ENCODE peak calls at places on chromosomes 6 and 20, in five cellular contexts. One of them, this sample, is unnamed.

GRCh38 chr20:18103497-18103896 is 34.2 kb upstream of the KAT14 start:
- DNase-seq in GM12878: no peak
- DNase-seq in HEK293T: no peak
- DNase-seq in HepG2: peak
- DNase-seq in K562: no peak
- DNase-seq in this sample: no peak

GRCh38 chr6:44388135-44388487 is 605 bp downstream of the CDC5L start:
- DNase-seq in HepG2: no peak
- DNase-seq in K562: no peak
- DNase-seq in GM12878: peak
- DNase-seq in HEK293T: no peak
- DNase-seq in this sample: peak

GRCh38 chr6:41917528-41917927 is 3.4 kb downstream of the MED20 start:
- DNase-seq in GM12878: no peak
- DNase-seq in HEK293T: no peak
- DNase-seq in HepG2: no peak
- DNase-seq in K562: peak
- DNase-seq in this sample: no peak

GRCh38 chr6:42336431-42336830 is 115.3 kb downstream of the TRERF1 start:
- DNase-seq in K562: no peak
- DNase-seq in HepG2: no peak
- DNase-seq in GM12878: no peak
- DNase-seq in HEK293T: no peak
- DNase-seq in this sample: no peak

GRCh38 chr20:57013741-57014140 is 252.7 kb downstream of the BMP7 start:
- DNase-seq in HEK293T: peak
- DNase-seq in HepG2: no peak
- DNase-seq in GM12878: no peak
- DNase-seq in K562: peak
- DNase-seq in this sample: no peak

GRCh38 chr6:7050911-7051779 is 56.6 kb upstream of the RREB1 start:
- DNase-seq in K562: no peak
- DNase-seq in HepG2: no peak
- DNase-seq in GM12878: no peak
- DNase-seq in HEK293T: no peak
- DNase-seq in this sample: no peak

GRCh38 chr6:111593516-111593824 is 12.2 kb downstream of the TRAF3IP2 start:
- DNase-seq in K562: no peak
- DNase-seq in GM12878: no peak
- DNase-seq in HEK293T: no peak
- DNase-seq in HepG2: no peak
- DNase-seq in this sample: no peak

GRCh38 chr6:5110246-5110645 is 25.1 kb downstream of the PPP1R3G start:
- DNase-seq in K562: no peak
- DNase-seq in GM12878: no peak
- DNase-seq in HepG2: no peak
- DNase-seq in HEK293T: no peak
- DNase-seq in this sample: no peak

GRCh38 chr20:2398453-2398852 is 17.8 kb downstream of the TGM6 start:
- DNase-seq in K562: no peak
- DNase-seq in GM12878: no peak
- DNase-seq in HepG2: no peak
- DNase-seq in HEK293T: no peak
- DNase-seq in this sample: no peak

GRCh38 chr6:7721654-7722053 is 4.2 kb upstream of the BMP6 start:
- DNase-seq in HepG2: peak
- DNase-seq in HEK293T: no peak
- DNase-seq in GM12878: no peak
- DNase-seq in K562: no peak
- DNase-seq in this sample: peak

GRCh38 chr20:18815194-18815942 is 1.8 kb downstream of the SCP2D1 start:
- DNase-seq in HEK293T: no peak
- DNase-seq in GM12878: no peak
- DNase-seq in HepG2: no peak
- DNase-seq in K562: no peak
- DNase-seq in this sample: no peak

GRCh38 chr6:159997498-159998101 is 28.7 kb downstream of the IGF2R start:
- DNase-seq in HepG2: peak
- DNase-seq in HEK293T: no peak
- DNase-seq in GM12878: no peak
- DNase-seq in K562: no peak
- DNase-seq in this sample: no peak

GRCh38 chr6:111588366-111588765 is 17.3 kb downstream of the TRAF3IP2 start:
- DNase-seq in HepG2: no peak
- DNase-seq in K562: no peak
- DNase-seq in HEK293T: no peak
- DNase-seq in GM12878: no peak
- DNase-seq in this sample: no peak

GRCh38 chr6:70353343-70353913 is 50.5 kb upstream of the COL9A1 start:
- DNase-seq in GM12878: no peak
- DNase-seq in HepG2: no peak
- DNase-seq in K562: no peak
- DNase-seq in HEK293T: no peak
- DNase-seq in this sample: no peak

GRCh38 chr6:163263196-163263595 is 151.3 kb upstream of the QKI start:
- DNase-seq in K562: no peak
- DNase-seq in HEK293T: no peak
- DNase-seq in HepG2: no peak
- DNase-seq in GM12878: no peak
- DNase-seq in this sample: no peak

GRCh38 chr6:110996661-110997060 is 14.8 kb downstream of the RPF2 start:
- DNase-seq in GM12878: no peak
- DNase-seq in HepG2: no peak
- DNase-seq in K562: no peak
- DNase-seq in HEK293T: no peak
- DNase-seq in this sample: no peak

GRCh38 chr20:44115762-44116644 is 71.0 kb downstream of the JPH2 start:
- DNase-seq in K562: no peak
- DNase-seq in HEK293T: no peak
- DNase-seq in HepG2: no peak
- DNase-seq in GM12878: no peak
- DNase-seq in this sample: peak

GRCh38 chr6:21999012-21999528 is 297.8 kb downstream of the PRL start:
- DNase-seq in HEK293T: no peak
- DNase-seq in GM12878: no peak
- DNase-seq in HepG2: no peak
- DNase-seq in K562: no peak
- DNase-seq in this sample: peak

GRCh38 chr6:107066697-107067659 is 39.0 kb downstream of the MTRES1 start:
- DNase-seq in GM12878: no peak
- DNase-seq in HepG2: no peak
- DNase-seq in HEK293T: no peak
- DNase-seq in K562: no peak
- DNase-seq in this sample: no peak

GRCh38 chr20:54499111-54499510 is 23.7 kb downstream of the DOK5 start:
- DNase-seq in HepG2: no peak
- DNase-seq in K562: no peak
- DNase-seq in HEK293T: no peak
- DNase-seq in GM12878: no peak
- DNase-seq in this sample: no peak

GRCh38 chr20:63224272-63225081 is 8.5 kb upstream of the YTHDF1 start:
- DNase-seq in HEK293T: peak
- DNase-seq in GM12878: no peak
- DNase-seq in HepG2: peak
- DNase-seq in K562: peak
- DNase-seq in this sample: peak

GRCh38 chr20:30922129-30922528 is 335.3 kb upstream of the DEFB115 start:
- DNase-seq in K562: no peak
- DNase-seq in HepG2: no peak
- DNase-seq in GM12878: no peak
- DNase-seq in HEK293T: no peak
- DNase-seq in this sample: no peak
- TF ChIP-seq FOXM1 in K562: no peak
- TF ChIP-seq FOXM1 in HepG2: no peak
- TF ChIP-seq FOXM1 in GM12878: no peak
- TF ChIP-seq FOXM1 in HEK293T: no peak
- TF ChIP-seq FOXM1 in this sample: no peak

GRCh38 chr6:88008411-88008810 is 39.2 kb upstream of the SPACA1 start:
- DNase-seq in HepG2: no peak
- DNase-seq in K562: no peak
- DNase-seq in HEK293T: no peak
- DNase-seq in GM12878: no peak
- DNase-seq in this sample: no peak
- TF ChIP-seq FOXM1 in HepG2: no peak
- TF ChIP-seq FOXM1 in K562: no peak
- TF ChIP-seq FOXM1 in HEK293T: no peak
- TF ChIP-seq FOXM1 in GM12878: no peak
- TF ChIP-seq FOXM1 in this sample: no peak

GRCh38 chr6:16619777-16620176 is 141.5 kb downstream of the ATXN1 start:
- DNase-seq in HEK293T: no peak
- DNase-seq in GM12878: no peak
- DNase-seq in HepG2: no peak
- DNase-seq in K562: no peak
- DNase-seq in this sample: no peak
- TF ChIP-seq FOXM1 in HEK293T: no peak
- TF ChIP-seq FOXM1 in GM12878: no peak
- TF ChIP-seq FOXM1 in HepG2: no peak
- TF ChIP-seq FOXM1 in K562: no peak
- TF ChIP-seq FOXM1 in this sample: no peak

DNA sequence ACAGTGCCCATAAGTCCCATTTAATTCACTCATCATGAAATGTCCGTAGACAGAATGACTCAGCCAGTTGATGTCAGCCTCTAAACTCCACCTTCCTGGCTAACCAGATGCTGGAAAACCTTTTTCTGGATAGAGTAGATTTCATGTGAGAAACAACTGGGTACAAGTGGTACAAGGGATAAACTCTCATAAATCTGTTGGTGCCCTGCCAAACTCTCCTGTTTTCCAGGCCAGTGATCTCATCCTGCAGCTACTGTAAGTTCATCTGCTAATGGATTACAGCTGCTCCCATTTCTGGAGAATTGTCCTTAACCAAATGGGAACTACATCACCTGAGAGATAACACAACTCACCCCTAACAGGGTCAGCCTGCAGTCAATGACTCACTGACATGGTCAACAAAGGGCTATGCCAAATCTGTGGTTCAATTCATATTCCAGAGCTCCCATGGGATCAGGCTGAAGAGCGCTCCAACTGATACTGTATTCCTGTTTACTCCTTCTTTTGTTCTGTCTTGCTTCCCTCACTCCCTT is 210.1 kb upstream of the HDDC2 start:
- DNase-seq in K562: no peak
- DNase-seq in GM12878: no peak
- DNase-seq in HEK293T: no peak
- DNase-seq in HepG2: peak
- DNase-seq in this sample: no peak
- TF ChIP-seq FOXM1 in K562: no peak
- TF ChIP-seq FOXM1 in GM12878: no peak
- TF ChIP-seq FOXM1 in HEK293T: no peak
- TF ChIP-seq FOXM1 in HepG2: no peak
- TF ChIP-seq FOXM1 in this sample: no peak

This sample was measured in SK-N-SH.